ENCODE peak calls at places on chromosomes 7 and 10, in ten cellular contexts. E is mesothelial cell of epicardium, M is lower lobe of right lung, G is neural crest cell, B is astrocyte of the spinal cord, W is suprapubic skin, T is pancreas, L is upper lobe of left lung, F is epithelial cell of esophagus, R is RWPE1. O is an unnamed sample.

GRCh38 chr10:84493951-84494848 is 165.8 kb downstream of the CCSER2 start:
- DNase-seq in E (no peak), M (no peak), G (no peak), B (peak; percentile 62), W (no peak), T (no peak), L (no peak), F (peak; percentile 91), R (peak; percentile 84), O (no peak)

GRCh38 chr10:33073641-33074410 is 115.8 kb upstream of the ITGB1 start:
- DNase-seq in E (no peak), M (no peak), G (no peak), B (no peak), W (no peak), T (no peak), L (no peak), F (peak; percentile 7), R (no peak), O (no peak)

GRCh38 chr10:86162036-86162435 is 204.6 kb downstream of the GRID1 start:
- DNase-seq in E (no peak), M (no peak), G (no peak), B (no peak), W (no peak), T (no peak), L (no peak), F (no peak), R (no peak), O (no peak)

GRCh38 chr7:102377-102711 is 90.0 kb upstream of the FAM20C start:
- DNase-seq in E (no peak), M (no peak), G (no peak), B (no peak), W (no peak), T (no peak), L (no peak), F (no peak), R (no peak), O (no peak)

GRCh38 chr10:30057421-30057841 is 2.0 kb downstream of the JCAD start:
- DNase-seq in E (no peak), M (no peak), G (no peak), B (no peak), W (no peak), T (no peak), L (no peak), F (peak; percentile 46), R (no peak), O (no peak)

GRCh38 chr10:13991353-13991752 is 339.4 kb downstream of the FRMD4A start:
- DNase-seq in E (no peak), M (no peak), G (no peak), B (no peak), W (no peak), T (no peak), L (no peak), F (no peak), R (no peak), O (peak; percentile 17)

GRCh38 chr10:15168296-15168780 is at the start of gene NMT2:
- DNase-seq in E (peak; percentile 35), M (peak; percentile 91), G (peak; percentile 81), B (no peak), W (peak; percentile 81), T (peak; percentile 85), L (peak; percentile 96), F (no peak), R (no peak), O (no peak)

GRCh38 chr7:106891545-106892410 is 26.7 kb downstream of the PIK3CG start:
- DNase-seq in E (no peak), M (no peak), G (no peak), B (no peak), W (no peak), T (no peak), L (no peak), F (peak; percentile 28), R (no peak), O (no peak)

GRCh38 chr7:51150193-51150592 is 166.4 kb downstream of the COBL start:
- DNase-seq in E (no peak), M (no peak), G (no peak), B (no peak), W (no peak), T (no peak), L (no peak), F (no peak), R (no peak), O (no peak)

GRCh38 chr10:2777946-2778345 is 289.4 kb upstream of the PFKP start:
- DNase-seq in E (no peak), M (no peak), G (no peak), B (no peak), W (no peak), T (no peak), L (no peak), F (no peak), R (no peak), O (no peak)

GRCh38 chr7:43112941-43113621 is 634 bp downstream of the HECW1 start:
- DNase-seq in E (peak; percentile 47), M (no peak), G (peak; percentile 32), B (peak; percentile 65), W (no peak), T (peak; percentile 18), L (peak; percentile 85), F (peak; percentile 48), R (peak; percentile 46), O (peak; percentile 45)

GRCh38 chr10:96753956-96754355 is 33.6 kb upstream of the PIK3AP1 start:
- DNase-seq in E (no peak), M (no peak), G (no peak), B (no peak), W (no peak), T (no peak), L (no peak), F (no peak), R (no peak), O (no peak)

GRCh38 chr10:96764345-96764744 is 44.0 kb upstream of the PIK3AP1 start:
- DNase-seq in E (no peak), M (no peak), G (no peak), B (no peak), W (no peak), T (no peak), L (no peak), F (no peak), R (no peak), O (no peak)

GRCh38 chr10:96756111-96756903 is 36.0 kb upstream of the PIK3AP1 start:
- DNase-seq in E (no peak), M (no peak), G (no peak), B (no peak), W (no peak), T (no peak), L (no peak), F (no peak), R (no peak), O (no peak)

GRCh38 chr10:96758423-96758822 is 38.1 kb upstream of the PIK3AP1 start:
- DNase-seq in E (no peak), M (no peak), G (no peak), B (no peak), W (no peak), T (no peak), L (no peak), F (no peak), R (no peak), O (no peak)
- TF ChIP-seq CTCF in E (no peak), M (no peak), G (no peak), B (no peak), W (no peak), T (no peak), L (no peak), F (no peak), R (no peak), O (no peak)

GRCh38 chr10:60892571-60892970 is 51.4 kb downstream of the RHOBTB1 start:
- DNase-seq in E (no peak), M (no peak), G (no peak), B (no peak), W (no peak), T (no peak), L (no peak), F (no peak), R (no peak), O (no peak)
- TF ChIP-seq CTCF in E (no peak), M (no peak), G (no peak), B (no peak), W (no peak), T (no peak), L (no peak), F (no peak), R (no peak), O (no peak)

DNA sequence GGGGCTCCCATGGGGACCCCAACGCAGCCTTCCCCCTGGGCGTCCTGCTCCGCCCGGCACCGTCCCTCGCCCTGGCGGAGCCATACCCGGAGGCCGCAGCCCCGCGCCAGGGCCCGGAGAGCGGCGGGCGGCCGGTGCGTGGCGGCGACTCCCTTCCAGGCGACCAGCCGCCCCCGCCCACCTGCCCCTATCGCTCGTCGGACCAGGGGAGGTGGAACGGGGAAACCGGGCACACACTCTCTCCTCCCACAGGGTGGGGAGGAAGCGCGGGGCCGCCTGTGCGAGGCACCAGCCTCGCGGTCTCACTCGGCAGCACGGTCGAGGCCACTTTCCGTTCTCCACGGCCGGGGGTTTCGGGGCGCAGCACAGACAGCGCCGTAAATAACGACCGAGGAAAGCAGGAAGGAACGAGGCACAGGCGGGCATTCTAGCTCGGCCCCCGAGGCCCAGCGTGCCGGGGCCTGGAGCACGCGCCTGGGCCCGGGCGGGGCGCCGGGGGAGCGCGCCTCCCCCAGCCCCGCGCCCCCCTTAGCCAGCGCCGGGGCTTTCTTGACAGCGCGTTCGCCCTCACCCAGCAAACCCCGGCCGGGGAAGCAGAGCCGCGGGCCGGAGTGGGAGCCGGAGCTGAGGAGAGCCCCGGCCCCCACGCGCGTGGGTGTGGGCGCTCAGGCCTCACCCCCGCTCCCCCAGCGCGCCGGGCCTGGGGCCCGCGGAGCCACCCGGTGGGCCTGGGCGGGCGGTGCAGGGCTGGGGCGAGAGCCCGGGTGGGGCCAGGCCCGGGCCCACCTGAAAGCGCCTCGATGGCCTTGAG is 936 bp downstream of the IGF2BP3 start:
- DNase-seq in E (no peak), M (no peak), G (peak; percentile 13), B (no peak), W (no peak), T (no peak), L (peak; percentile 84), F (peak; percentile 42), R (no peak), O (peak; percentile 51)
- TF ChIP-seq CTCF in E (no peak), M (no peak), G (peak; percentile 24), B (no peak), W (no peak), T (no peak), L (no peak), F (no peak), R (no peak), O (peak; percentile 26)

DNA sequence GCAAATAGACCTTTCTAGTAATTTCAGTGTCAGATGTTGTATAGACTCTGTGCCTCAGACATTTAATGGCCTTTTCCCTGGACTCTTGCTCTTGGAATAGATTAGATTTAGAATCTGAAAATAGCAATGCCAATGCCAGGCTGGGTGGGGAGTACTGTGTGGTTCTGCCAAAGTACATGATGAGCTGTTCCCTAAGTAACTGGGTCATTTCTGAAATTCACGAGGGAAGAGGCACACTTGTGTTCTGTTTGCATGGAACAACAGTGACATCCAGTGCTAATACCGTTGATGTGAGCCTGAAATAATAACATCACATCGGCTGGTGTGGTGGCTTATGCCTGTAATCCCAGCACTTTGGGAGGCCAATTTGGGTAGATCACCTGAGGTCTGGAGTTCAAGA is 119.1 kb downstream of the MBL2 start:
- DNase-seq in E (no peak), M (no peak), G (no peak), B (no peak), W (no peak), T (no peak), L (no peak), F (no peak), R (no peak), O (no peak)
- TF ChIP-seq CTCF in E (no peak), M (no peak), G (no peak), B (no peak), W (no peak), T (no peak), L (no peak), F (no peak), R (no peak), O (no peak)

GRCh38 chr7:23811540-23811939 is 101.5 kb downstream of the STK31 start:
- DNase-seq in E (no peak), M (no peak), G (no peak), B (no peak), W (no peak), T (no peak), L (no peak), F (peak; percentile 11), R (no peak), O (no peak)
- TF ChIP-seq CTCF in E (peak; percentile 87), M (no peak), G (peak; percentile 62), B (peak; percentile 25), W (no peak), T (peak; percentile 16), L (no peak), F (peak; percentile 31), R (peak; percentile 34), O (peak; percentile 91)